ENCODE peak calls at places on chromosome 1, in nine cellular contexts. N is activated CD4-positive, alpha-beta T cell treated with anti-CD3 and anti-CD28 coated beads, Interleukin-2, amount 50 U/mL, for 1 hour; I is lower lobe of right lung; C is progenitor cell of endocrine pancreas; W is HFF-Myc; B is NCI-H1092 treated with DMSO at 0.1 percent for 48 hours; Z is LoVo; X is psoas muscle; S is immature natural killer cell. Q is an unnamed sample.

GRCh38 chr1:161192476-161193465 is 6.1 kb downstream of the ADAMTS4 start:
- DNase-seq in S (peak), B (peak), Z (peak), X (peak), C (peak), W (no peak), I (no peak), N (peak), Q (peak)

GRCh38 chr1:153752561-153753195 is 22.5 kb upstream of the SLC27A3 start:
- DNase-seq in I (no peak), S (no peak), W (no peak), C (no peak), Z (no peak), N (no peak), B (no peak), X (peak), Q (no peak)

GRCh38 chr1:185971688-185972087 is 237.5 kb downstream of the HMCN1 start:
- DNase-seq in S (no peak), C (no peak), W (peak), B (no peak), I (no peak), X (no peak), Z (no peak), N (no peak), Q (no peak)

GRCh38 chr1:28830814-28831213 is 18.8 kb downstream of the OPRD1 start:
- DNase-seq in Z (no peak), X (no peak), C (no peak), S (no peak), W (peak), N (no peak), I (no peak), B (peak), Q (no peak)

GRCh38 chr1:206133751-206134371 is 16.7 kb upstream of the AVPR1B start:
- DNase-seq in S (no peak), I (no peak), B (no peak), X (no peak), W (no peak), N (no peak), C (no peak), Z (no peak), Q (no peak)

GRCh38 chr1:978069-978834 is 3.6 kb downstream of the PERM1 start:
- DNase-seq in I (no peak), X (peak), C (no peak), B (no peak), Z (no peak), W (no peak), S (no peak), N (no peak), Q (peak)

GRCh38 chr1:9292361-9293240 is at the start of gene SPSB1:
- DNase-seq in W (no peak), I (peak), N (peak), Z (peak), B (peak), C (peak), X (peak), S (peak), Q (peak)

GRCh38 chr1:42085596-42085995 is 67.6 kb upstream of the GUCA2B start:
- DNase-seq in W (no peak), Z (no peak), C (no peak), B (no peak), N (no peak), S (no peak), I (no peak), X (no peak), Q (no peak)

GRCh38 chr1:74674278-74675048 is 871 bp upstream of the ERICH3 start:
- DNase-seq in Z (no peak), X (no peak), W (no peak), B (no peak), S (no peak), C (no peak), I (no peak), N (no peak), Q (no peak)

GRCh38 chr1:191685669-191686068 is 472.6 kb upstream of the RGS18 start:
- DNase-seq in N (no peak), X (no peak), W (no peak), S (no peak), C (no peak), Z (no peak), B (no peak), I (no peak), Q (no peak)

GRCh38 chr1:53913352-53914043 is 19.5 kb downstream of the DIO1 start:
- DNase-seq in C (no peak), X (no peak), B (no peak), I (no peak), W (no peak), Z (no peak), S (no peak), N (no peak), Q (no peak)

GRCh38 chr1:7199077-7199779 is 414.0 kb downstream of the CAMTA1 start:
- DNase-seq in X (no peak), N (no peak), S (no peak), B (peak), C (no peak), I (no peak), W (no peak), Z (no peak), Q (no peak)

Q was measured in mucosa of descending colon.